ENCODE peak calls at places on chromosomes 3 and 15, in four cellular contexts. One of them, this sample, is unnamed. For H3K4me1, the result is how much of the 10 kb centered on the place peaks cover.

GRCh38 chr3:43852066-43852465 is 161.3 kb downstream of the ABHD5 start:
- DNase-seq in mammary epithelial cell: no peak
- DNase-seq in MM.1S: no peak
- DNase-seq in PC-9: peak
- DNase-seq in this sample: peak

GRCh38 chr3:135806342-135806741 is 159.2 kb upstream of the PPP2R3A start:
- DNase-seq in MM.1S: no peak
- DNase-seq in mammary epithelial cell: no peak
- DNase-seq in PC-9: no peak
- DNase-seq in this sample: no peak

GRCh38 chr3:11238880-11239279 is 33.3 kb upstream of the ATG7 start:
- DNase-seq in MM.1S: no peak
- DNase-seq in mammary epithelial cell: peak
- DNase-seq in PC-9: peak
- DNase-seq in this sample: peak

GRCh38 chr3:61848885-61849284 is 287.5 kb downstream of the PTPRG start:
- DNase-seq in PC-9: no peak
- DNase-seq in MM.1S: no peak
- DNase-seq in mammary epithelial cell: peak
- DNase-seq in this sample: peak

GRCh38 chr3:84223512-84223911 is 735.3 kb upstream of the CADM2 start:
- DNase-seq in PC-9: no peak
- DNase-seq in mammary epithelial cell: no peak
- DNase-seq in MM.1S: no peak
- DNase-seq in this sample: no peak

GRCh38 chr3:24479816-24480215 is 14.8 kb downstream of the THRB start:
- DNase-seq in MM.1S: no peak
- DNase-seq in mammary epithelial cell: peak
- DNase-seq in PC-9: no peak
- DNase-seq in this sample: no peak

GRCh38 chr3:188000361-188000861 is 153.5 kb upstream of the LPP start:
- DNase-seq in PC-9: no peak
- DNase-seq in mammary epithelial cell: no peak
- DNase-seq in MM.1S: no peak
- DNase-seq in this sample: no peak

GRCh38 chr15:100101389-100102089 is 240.2 kb downstream of the ADAMTS17 start:
- DNase-seq in PC-9: no peak
- DNase-seq in mammary epithelial cell: no peak
- DNase-seq in MM.1S: no peak
- DNase-seq in this sample: no peak

GRCh38 chr3:9875448-9875847 is 4.6 kb downstream of the CIDEC start:
- DNase-seq in PC-9: no peak
- DNase-seq in mammary epithelial cell: no peak
- DNase-seq in MM.1S: no peak
- DNase-seq in this sample: no peak

GRCh38 chr3:112497897-112498548 is 1.2 kb downstream of the BTLA start:
- DNase-seq in MM.1S: no peak
- DNase-seq in PC-9: no peak
- DNase-seq in mammary epithelial cell: no peak
- DNase-seq in this sample: no peak

GRCh38 chr3:137768361-137769320 is 4.5 kb downstream of the SOX14 start:
- DNase-seq in PC-9: no peak
- DNase-seq in MM.1S: no peak
- DNase-seq in mammary epithelial cell: no peak
- DNase-seq in this sample: no peak

GRCh38 chr15:79122943-79123342 is 32.4 kb upstream of the RASGRF1 start:
- DNase-seq in PC-9: no peak
- DNase-seq in MM.1S: no peak
- DNase-seq in mammary epithelial cell: no peak
- DNase-seq in this sample: no peak

GRCh38 chr3:52769786-52770445 is 824 bp downstream of the NEK4 start:
- DNase-seq in mammary epithelial cell: peak
- DNase-seq in MM.1S: peak
- DNase-seq in PC-9: no peak
- DNase-seq in this sample: no peak

GRCh38 chr15:88841201-88841600 is 38.0 kb downstream of the ACAN start:
- DNase-seq in mammary epithelial cell: no peak
- DNase-seq in PC-9: no peak
- DNase-seq in MM.1S: no peak
- DNase-seq in this sample: no peak

GRCh38 chr3:12984023-12984823 is 89.0 kb downstream of the IQSEC1 start:
- DNase-seq in PC-9: peak
- DNase-seq in MM.1S: peak
- DNase-seq in mammary epithelial cell: peak
- DNase-seq in this sample: no peak

GRCh38 chr3:129439381-129439816 is 349 bp downstream of the MBD4 start:
- DNase-seq in mammary epithelial cell: peak
- DNase-seq in PC-9: no peak
- DNase-seq in MM.1S: peak
- DNase-seq in this sample: no peak

GRCh38 chr3:5233026-5233425 is 45.5 kb downstream of the EDEM1 start:
- DNase-seq in MM.1S: no peak
- DNase-seq in mammary epithelial cell: no peak
- DNase-seq in PC-9: no peak
- DNase-seq in this sample: no peak

GRCh38 chr3:5231067-5231466 is 43.6 kb downstream of the EDEM1 start:
- DNase-seq in mammary epithelial cell: no peak
- DNase-seq in MM.1S: peak
- DNase-seq in PC-9: no peak
- DNase-seq in this sample: no peak

GRCh38 chr3:5231536-5231935 is 44.0 kb downstream of the EDEM1 start:
- DNase-seq in mammary epithelial cell: no peak
- DNase-seq in PC-9: no peak
- DNase-seq in MM.1S: peak
- DNase-seq in this sample: no peak

GRCh38 chr3:5235655-5236054 is 48.1 kb downstream of the EDEM1 start:
- DNase-seq in MM.1S: no peak
- DNase-seq in PC-9: no peak
- DNase-seq in mammary epithelial cell: no peak
- DNase-seq in this sample: no peak

GRCh38 chr3:5232570-5232969 is 45.1 kb downstream of the EDEM1 start:
- DNase-seq in mammary epithelial cell: no peak
- DNase-seq in PC-9: no peak
- DNase-seq in MM.1S: no peak
- DNase-seq in this sample: no peak
- TF ChIP-seq CTCF in mammary epithelial cell: no peak
- TF ChIP-seq CTCF in PC-9: no peak
- TF ChIP-seq CTCF in MM.1S: no peak
- TF ChIP-seq CTCF in this sample: no peak

GRCh38 chr3:171013822-171014748 is 12.4 kb downstream of the SLC2A2 start:
- DNase-seq in MM.1S: no peak
- DNase-seq in PC-9: no peak
- DNase-seq in mammary epithelial cell: no peak
- DNase-seq in this sample: no peak
- H3K4me1 ChIP-seq in MM.1S: under half
- H3K4me1 ChIP-seq in PC-9: under half
- H3K4me1 ChIP-seq in mammary epithelial cell: under half
- H3K4me1 ChIP-seq in this sample: under half

GRCh38 chr3:50274371-50275104 is 4.3 kb upstream of the LSMEM2 start:
- DNase-seq in mammary epithelial cell: peak
- DNase-seq in PC-9: no peak
- DNase-seq in MM.1S: peak
- DNase-seq in this sample: no peak

GRCh38 chr3:50275160-50275995 is 3.5 kb upstream of the LSMEM2 start:
- DNase-seq in MM.1S: no peak
- DNase-seq in mammary epithelial cell: no peak
- DNase-seq in PC-9: no peak
- DNase-seq in this sample: no peak

GRCh38 chr3:50278106-50278867 is 600 bp upstream of the LSMEM2 start:
- DNase-seq in mammary epithelial cell: no peak
- DNase-seq in MM.1S: no peak
- DNase-seq in PC-9: no peak
- DNase-seq in this sample: no peak

GRCh38 chr3:50276762-50277101 is 2.2 kb upstream of the LSMEM2 start:
- DNase-seq in PC-9: no peak
- DNase-seq in MM.1S: no peak
- DNase-seq in mammary epithelial cell: no peak
- DNase-seq in this sample: no peak

DNA sequence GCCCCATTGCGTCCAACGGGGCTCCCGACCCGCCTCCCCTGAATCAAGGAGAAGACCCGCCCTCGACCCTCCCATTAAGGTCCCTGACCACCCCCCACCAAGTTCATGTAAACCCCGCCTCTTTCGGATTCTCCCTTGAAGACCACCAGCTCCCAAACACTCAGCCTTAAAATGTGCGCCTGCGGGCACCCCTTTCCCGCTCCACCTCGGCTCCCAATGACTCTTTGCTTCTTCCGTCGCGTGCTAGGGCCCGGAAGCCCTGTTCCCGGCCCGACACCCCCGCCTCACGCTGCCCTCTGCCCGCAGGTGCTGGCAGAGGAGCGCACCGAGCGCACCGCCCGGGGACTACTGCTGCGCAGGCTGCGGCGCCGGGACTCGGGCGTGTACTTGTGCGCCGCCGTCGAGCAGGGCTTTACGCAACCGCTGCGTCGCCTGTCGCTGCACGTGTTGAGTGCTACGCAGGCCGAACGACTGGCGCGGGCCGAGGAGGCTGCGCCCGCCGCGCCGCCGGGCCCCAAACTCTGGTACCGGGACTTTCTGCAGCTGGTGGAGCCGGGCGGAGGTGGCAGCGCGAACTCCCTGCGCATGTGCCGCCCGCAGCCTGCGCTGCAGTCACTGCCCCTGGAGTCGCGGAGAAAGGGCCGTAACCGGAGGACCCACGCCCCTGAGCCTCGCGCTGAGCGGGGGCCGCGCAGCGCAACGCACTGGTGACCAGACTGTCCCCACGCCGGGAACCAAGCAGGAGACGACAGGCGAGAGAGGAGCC is 2.7 kb upstream of the LSMEM2 start:
- DNase-seq in mammary epithelial cell: no peak
- DNase-seq in PC-9: no peak
- DNase-seq in MM.1S: no peak
- DNase-seq in this sample: no peak
- TF ChIP-seq EZH2 in mammary epithelial cell: no peak
- TF ChIP-seq EZH2 in PC-9: no peak
- TF ChIP-seq EZH2 in MM.1S: no peak
- TF ChIP-seq EZH2 in this sample: peak

GRCh38 chr3:58776231-58776630 is 109.7 kb upstream of the FAM3D start:
- DNase-seq in mammary epithelial cell: no peak
- DNase-seq in MM.1S: no peak
- DNase-seq in PC-9: no peak
- DNase-seq in this sample: no peak
- TF ChIP-seq CTCF in mammary epithelial cell: no peak
- TF ChIP-seq CTCF in MM.1S: no peak
- TF ChIP-seq CTCF in PC-9: no peak
- TF ChIP-seq CTCF in this sample: no peak

DNA sequence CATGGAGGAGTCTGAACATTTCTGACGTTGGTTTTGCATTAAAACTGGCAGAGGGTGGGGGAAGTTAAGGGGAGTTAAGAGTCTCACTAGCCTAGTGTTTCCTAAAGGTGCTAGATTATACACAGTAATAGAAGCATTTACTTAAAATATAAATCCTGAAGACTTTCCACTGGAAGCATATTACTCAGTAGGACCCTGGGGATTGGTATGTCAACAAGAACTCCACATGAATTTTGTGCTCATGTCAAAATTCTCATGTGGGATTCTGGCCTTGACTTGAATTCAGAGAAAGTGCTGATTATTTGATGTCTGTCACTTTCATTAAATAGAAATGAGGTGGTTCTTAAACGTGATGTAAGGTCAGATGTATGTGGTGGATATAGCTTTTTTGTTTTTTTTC is 997.2 kb downstream of the TUSC7 start:
- DNase-seq in PC-9: no peak
- DNase-seq in MM.1S: no peak
- DNase-seq in mammary epithelial cell: no peak
- DNase-seq in this sample: no peak
- H3K4me1 ChIP-seq in PC-9: under half
- H3K4me1 ChIP-seq in MM.1S: under half
- H3K4me1 ChIP-seq in mammary epithelial cell: under half
- H3K4me1 ChIP-seq in this sample: under half

DNA sequence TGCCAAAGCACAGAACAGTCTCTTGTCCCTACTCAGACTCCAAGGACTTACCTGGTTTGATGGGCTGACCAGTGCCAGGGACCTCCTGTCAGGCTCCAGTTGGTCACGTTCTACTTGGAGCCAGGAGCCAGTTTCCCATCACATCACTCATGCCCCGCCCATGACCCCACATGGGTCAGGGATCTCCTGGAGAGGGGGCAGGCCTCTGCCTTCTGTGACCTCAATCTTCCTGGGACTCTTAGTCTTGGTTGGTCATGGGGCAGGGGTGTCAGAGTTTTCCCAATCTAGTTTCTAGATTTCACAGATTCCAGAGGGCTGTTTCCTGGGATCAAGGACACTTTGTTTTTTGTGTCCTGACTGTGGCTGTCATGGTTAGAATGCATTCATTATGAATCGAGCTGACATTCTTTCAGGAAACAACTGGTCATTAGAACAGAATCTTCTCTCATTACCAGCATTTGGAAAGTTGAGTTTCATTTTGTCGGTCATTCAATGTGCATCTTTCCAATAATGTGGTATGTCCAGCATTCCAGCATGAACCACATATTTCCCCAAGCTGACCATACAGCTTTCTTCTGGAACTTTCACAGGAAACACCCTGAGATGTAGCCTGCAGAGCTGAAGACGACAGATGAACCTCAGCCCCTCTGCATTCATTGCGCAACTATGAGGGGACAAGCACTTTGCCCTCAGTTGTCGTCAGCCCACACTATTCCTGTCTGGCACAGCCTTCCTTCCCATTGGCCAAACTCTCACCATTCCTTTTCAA is 19.8 kb downstream of the CYP19A1 start:
- DNase-seq in mammary epithelial cell: no peak
- DNase-seq in PC-9: no peak
- DNase-seq in MM.1S: no peak
- DNase-seq in this sample: peak
- TF ChIP-seq EZH2 in mammary epithelial cell: no peak
- TF ChIP-seq EZH2 in PC-9: no peak
- TF ChIP-seq EZH2 in MM.1S: no peak
- TF ChIP-seq EZH2 in this sample: no peak

GRCh38 chr15:44529864-44530604 is 6.9 kb upstream of the EIF3J start:
- DNase-seq in MM.1S: no peak
- DNase-seq in PC-9: no peak
- DNase-seq in mammary epithelial cell: no peak
- DNase-seq in this sample: no peak

GRCh38 chr15:44535092-44535491 is 1.9 kb upstream of the EIF3J start:
- DNase-seq in PC-9: no peak
- DNase-seq in mammary epithelial cell: no peak
- DNase-seq in MM.1S: no peak
- DNase-seq in this sample: no peak

GRCh38 chr15:44535509-44536297 is 1.2 kb upstream of the EIF3J start:
- DNase-seq in MM.1S: peak
- DNase-seq in PC-9: no peak
- DNase-seq in mammary epithelial cell: no peak
- DNase-seq in this sample: no peak

GRCh38 chr15:44530653-44531052 is 6.3 kb upstream of the EIF3J start:
- DNase-seq in PC-9: no peak
- DNase-seq in MM.1S: no peak
- DNase-seq in mammary epithelial cell: no peak
- DNase-seq in this sample: no peak

GRCh38 chr15:44532689-44533088 is 4.3 kb upstream of the EIF3J start:
- DNase-seq in PC-9: no peak
- DNase-seq in mammary epithelial cell: no peak
- DNase-seq in MM.1S: no peak
- DNase-seq in this sample: no peak
- TF ChIP-seq CTCF in PC-9: peak
- TF ChIP-seq CTCF in mammary epithelial cell: no peak
- TF ChIP-seq CTCF in MM.1S: peak
- TF ChIP-seq CTCF in this sample: no peak

This sample was measured in astrocyte.